ENCODE peak calls at places on chromosomes 12 and 14, in eight cellular contexts. W, D, L, R, Y, H, K and X are unnamed samples. For H3K4me1, the result is how much of the 10 kb centered on the place peaks cover.

GRCh38 chr12:1912580-1913376 is 5.7 kb downstream of the CACNA2D4 start:
- DNase-seq in W (no peak), D (peak), L (peak), R (peak), Y (no peak), H (no peak), K (peak), X (no peak)

GRCh38 chr12:32501835-32502333 is 102.5 kb downstream of the FGD4 start:
- DNase-seq in W (peak), D (peak), L (peak), R (peak), Y (no peak), H (peak), K (peak), X (no peak)

GRCh38 chr14:104383931-104384775 is 195.4 kb upstream of the C14orf180 start:
- DNase-seq in W (no peak), D (no peak), L (no peak), R (no peak), Y (peak), H (peak), K (no peak), X (peak)

GRCh38 chr12:111546758-111547383 is 52.2 kb downstream of the ATXN2 start:
- DNase-seq in W (no peak), D (no peak), L (no peak), R (no peak), Y (no peak), H (no peak), K (no peak), X (no peak)

GRCh38 chr12:98772818-98773217 is 127.7 kb downstream of the APAF1 start:
- DNase-seq in W (no peak), D (no peak), L (no peak), R (no peak), Y (no peak), H (no peak), K (no peak), X (no peak)

GRCh38 chr14:101032433-101032832 is 128.9 kb upstream of the RTL1 start:
- DNase-seq in W (no peak), D (no peak), L (no peak), R (no peak), Y (peak), H (no peak), K (peak), X (peak)

GRCh38 chr14:99236386-99237133 is 35.4 kb downstream of the BCL11B start:
- DNase-seq in W (no peak), D (no peak), L (no peak), R (no peak), Y (no peak), H (no peak), K (no peak), X (no peak)

GRCh38 chr12:75177997-75178396 is 31.6 kb downstream of the KCNC2 start:
- DNase-seq in W (no peak), D (no peak), L (peak), R (no peak), Y (no peak), H (no peak), K (no peak), X (no peak)

GRCh38 chr12:81644503-81644902 is 114.6 kb downstream of the PPFIA2 start:
- DNase-seq in W (no peak), D (no peak), L (peak), R (no peak), Y (no peak), H (no peak), K (no peak), X (no peak)

GRCh38 chr12:109881752-109882151 is 1.4 kb upstream of the GLTP start:
- DNase-seq in W (no peak), D (no peak), L (no peak), R (no peak), Y (no peak), H (no peak), K (no peak), X (no peak)

GRCh38 chr12:123120452-123121166 is 30.3 kb downstream of the PITPNM2 start:
- DNase-seq in W (no peak), D (no peak), L (no peak), R (peak), Y (no peak), H (no peak), K (no peak), X (no peak)

GRCh38 chr12:131313635-131314034 is 359.9 kb downstream of the ADGRD1 start:
- DNase-seq in W (no peak), D (no peak), L (no peak), R (no peak), Y (no peak), H (no peak), K (no peak), X (no peak)

GRCh38 chr12:115619889-115620288 is 657.6 kb downstream of the MED13L start:
- DNase-seq in W (no peak), D (no peak), L (no peak), R (no peak), Y (no peak), H (no peak), K (no peak), X (no peak)

GRCh38 chr12:18141583-18141982 is 51.6 kb upstream of the RERGL start:
- DNase-seq in W (no peak), D (no peak), L (no peak), R (no peak), Y (no peak), H (no peak), K (no peak), X (no peak)

GRCh38 chr12:6849427-6849826 is 1.7 kb downstream of the CDCA3 start:
- DNase-seq in W (no peak), D (no peak), L (no peak), R (no peak), Y (no peak), H (peak), K (no peak), X (no peak)

GRCh38 chr14:53347046-53347445 is 193.9 kb upstream of the DDHD1 start:
- DNase-seq in W (no peak), D (no peak), L (no peak), R (no peak), Y (no peak), H (no peak), K (no peak), X (no peak)

GRCh38 chr12:50985322-50985721 is 33.0 kb downstream of the HIGD1C start:
- DNase-seq in W (no peak), D (no peak), L (peak), R (peak), Y (no peak), H (no peak), K (peak), X (no peak)

GRCh38 chr14:92651106-92651792 is 97.2 kb downstream of the LGMN start:
- DNase-seq in W (no peak), D (peak), L (no peak), R (peak), Y (no peak), H (no peak), K (no peak), X (no peak)

GRCh38 chr14:73741386-73741875 is 27.2 kb upstream of the PNMA1 start:
- DNase-seq in W (no peak), D (peak), L (peak), R (peak), Y (peak), H (peak), K (peak), X (peak)

GRCh38 chr14:91078095-91078737 is 17.8 kb upstream of the RPS6KA5 start:
- DNase-seq in W (no peak), D (no peak), L (no peak), R (peak), Y (no peak), H (no peak), K (no peak), X (no peak)

GRCh38 chr12:25372969-25373368 is 122.2 kb upstream of the KRAS start:
- DNase-seq in W (no peak), D (no peak), L (no peak), R (no peak), Y (no peak), H (no peak), K (no peak), X (no peak)

GRCh38 chr12:89350661-89351488 is 1.4 kb downstream of the DUSP6 start:
- DNase-seq in W (no peak), D (no peak), L (peak), R (no peak), Y (peak), H (peak), K (no peak), X (no peak)

GRCh38 chr12:114812858-114813761 is 129.1 kb upstream of the TBX3 start:
- DNase-seq in W (no peak), D (no peak), L (peak), R (no peak), Y (no peak), H (no peak), K (peak), X (peak)

GRCh38 chr14:54691525-54692260 is 124.8 kb downstream of the SAMD4A start:
- DNase-seq in W (peak), D (peak), L (peak), R (peak), Y (peak), H (peak), K (peak), X (peak)

GRCh38 chr14:30921305-30921704 is 46.9 kb downstream of the COCH start:
- DNase-seq in W (no peak), D (no peak), L (no peak), R (no peak), Y (no peak), H (no peak), K (no peak), X (no peak)

GRCh38 chr14:51534623-51535022 is 117.1 kb upstream of the FRMD6 start:
- DNase-seq in W (peak), D (no peak), L (peak), R (no peak), Y (no peak), H (no peak), K (no peak), X (peak)

GRCh38 chr12:7915911-7916403 is 20.0 kb downstream of the SLC2A3 start:
- DNase-seq in W (no peak), D (no peak), L (no peak), R (no peak), Y (peak), H (no peak), K (no peak), X (no peak)

GRCh38 chr14:77369280-77369679 is 7.6 kb downstream of the TMED8 start:
- DNase-seq in W (no peak), D (no peak), L (no peak), R (no peak), Y (no peak), H (no peak), K (no peak), X (no peak)

GRCh38 chr12:6998708-6999451 is 19.4 kb downstream of the LPCAT3 start:
- DNase-seq in W (peak), D (no peak), L (peak), R (no peak), Y (no peak), H (no peak), K (no peak), X (no peak)

GRCh38 chr14:31927348-31927826 is 149.7 kb upstream of the ARHGAP5 start:
- DNase-seq in W (no peak), D (no peak), L (peak), R (no peak), Y (no peak), H (no peak), K (peak), X (peak)

GRCh38 chr14:58663494-58664111 is 25.8 kb downstream of the DACT1 start:
- DNase-seq in W (no peak), D (no peak), L (peak), R (no peak), Y (no peak), H (no peak), K (no peak), X (no peak)

GRCh38 chr12:675562-675961 is 12.3 kb upstream of the NINJ2 start:
- DNase-seq in W (no peak), D (no peak), L (no peak), R (no peak), Y (no peak), H (no peak), K (no peak), X (no peak)

GRCh38 chr14:67773844-67774377 is 42.5 kb downstream of the ZFYVE26 start:
- DNase-seq in W (no peak), D (no peak), L (no peak), R (no peak), Y (no peak), H (no peak), K (no peak), X (no peak)

GRCh38 chr14:61555056-61555838 is 140.1 kb upstream of the HIF1A start:
- DNase-seq in W (no peak), D (no peak), L (no peak), R (no peak), Y (no peak), H (no peak), K (no peak), X (no peak)

GRCh38 chr14:61556455-61556854 is 138.9 kb upstream of the HIF1A start:
- DNase-seq in W (no peak), D (no peak), L (no peak), R (no peak), Y (no peak), H (no peak), K (no peak), X (no peak)

GRCh38 chr14:61557854-61558253 is 137.5 kb upstream of the HIF1A start:
- DNase-seq in W (no peak), D (no peak), L (no peak), R (no peak), Y (no peak), H (no peak), K (no peak), X (no peak)

GRCh38 chr14:61558271-61558670 is 137.0 kb upstream of the HIF1A start:
- DNase-seq in W (no peak), D (no peak), L (no peak), R (no peak), Y (no peak), H (no peak), K (no peak), X (no peak)

DNA sequence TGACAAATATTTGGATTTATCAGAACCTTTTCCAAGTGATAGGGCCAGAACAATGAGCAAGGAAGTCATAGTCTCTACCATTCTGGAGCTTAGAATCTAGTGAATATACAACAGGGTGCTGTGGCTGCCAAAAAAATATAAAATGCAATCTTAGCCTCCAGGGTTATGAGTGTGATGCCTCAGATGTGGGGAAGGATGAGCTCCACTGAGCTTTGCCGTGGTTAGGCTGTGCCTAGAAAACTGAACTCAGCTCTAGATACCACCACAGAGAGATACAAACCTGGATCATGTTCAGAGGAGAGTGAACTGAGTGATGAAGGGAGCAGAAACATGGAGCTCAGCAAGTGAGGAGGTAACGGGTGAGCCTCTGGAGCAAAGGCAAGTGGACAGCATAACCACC is 138.1 kb upstream of the HIF1A start:
- DNase-seq in W (no peak), D (no peak), L (no peak), R (no peak), Y (no peak), H (no peak), K (no peak), X (no peak)
- H3K4me1 ChIP-seq in W (under half), D (half or more), L (under half), R (under half), Y (under half), H (under half), K (under half), X (under half)

GRCh38 chr12:13195244-13195643 is 1.3 kb upstream of the EMP1 start:
- DNase-seq in W (no peak), D (no peak), L (no peak), R (no peak), Y (no peak), H (no peak), K (no peak), X (no peak)

GRCh38 chr12:13195848-13196301 is 651 bp upstream of the EMP1 start:
- DNase-seq in W (no peak), D (no peak), L (peak), R (no peak), Y (no peak), H (no peak), K (peak), X (no peak)

GRCh38 chr12:13194462-13195110 is 1.9 kb upstream of the EMP1 start:
- DNase-seq in W (no peak), D (no peak), L (peak), R (no peak), Y (no peak), H (no peak), K (peak), X (no peak)

GRCh38 chr12:13197526-13198141 is 1.1 kb downstream of the EMP1 start:
- DNase-seq in W (no peak), D (no peak), L (no peak), R (peak), Y (no peak), H (peak), K (peak), X (peak)

GRCh38 chr12:13196302-13196921 is at the start of gene EMP1:
- DNase-seq in W (peak), D (peak), L (peak), R (peak), Y (peak), H (peak), K (peak), X (peak)
- H3K4me1 ChIP-seq in W (under half), D (half or more), L (under half), R (under half), Y (under half), H (under half), K (under half), X (under half)

DNA sequence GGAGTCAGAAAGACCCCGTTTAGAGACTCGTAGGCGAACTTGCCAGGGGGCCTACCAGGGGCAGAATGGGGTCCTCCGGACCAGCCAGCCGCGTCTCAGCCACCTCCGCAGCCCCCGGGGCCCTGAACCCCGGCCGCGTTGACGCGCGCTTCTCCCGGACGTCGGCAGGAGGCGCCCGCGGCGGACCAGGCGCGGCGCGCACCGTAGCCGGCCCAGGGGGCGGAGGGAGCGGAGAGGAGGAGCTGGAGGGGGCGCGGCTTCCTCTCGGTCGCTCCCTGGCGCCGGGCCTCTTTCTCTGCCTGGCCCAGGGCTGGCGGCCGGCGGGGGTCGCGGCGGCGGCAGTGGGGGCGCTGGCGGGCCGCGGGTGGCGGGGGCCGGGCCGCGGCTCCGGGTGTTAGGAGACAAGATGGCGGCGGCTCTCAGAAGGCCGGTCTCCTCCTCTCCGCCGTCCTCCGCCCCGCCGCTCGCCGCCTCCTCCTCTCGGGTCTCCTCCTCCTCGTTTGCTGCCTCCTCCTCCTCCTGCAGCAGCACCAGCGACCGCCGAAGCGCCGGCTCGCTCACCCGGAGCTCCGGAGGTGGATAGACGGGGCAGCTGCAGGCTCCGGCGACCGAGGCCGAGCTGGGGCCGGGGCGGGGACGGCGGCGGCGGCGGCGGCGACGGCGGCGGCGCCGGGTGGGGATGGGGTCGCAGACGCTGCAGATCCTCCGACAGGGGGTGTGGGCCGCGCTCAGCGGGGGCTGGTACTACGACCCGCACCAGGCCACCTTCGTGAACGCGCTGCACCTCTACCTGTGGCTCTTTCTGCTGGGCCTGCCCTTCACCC is at the start of gene PCNX1:
- DNase-seq in W (peak), D (peak), L (peak), R (peak), Y (peak), H (peak), K (peak), X (peak)
- H3K4me1 ChIP-seq in W (under half), D (half or more), L (under half), R (under half), Y (under half), H (under half), K (under half), X (under half)

DNA sequence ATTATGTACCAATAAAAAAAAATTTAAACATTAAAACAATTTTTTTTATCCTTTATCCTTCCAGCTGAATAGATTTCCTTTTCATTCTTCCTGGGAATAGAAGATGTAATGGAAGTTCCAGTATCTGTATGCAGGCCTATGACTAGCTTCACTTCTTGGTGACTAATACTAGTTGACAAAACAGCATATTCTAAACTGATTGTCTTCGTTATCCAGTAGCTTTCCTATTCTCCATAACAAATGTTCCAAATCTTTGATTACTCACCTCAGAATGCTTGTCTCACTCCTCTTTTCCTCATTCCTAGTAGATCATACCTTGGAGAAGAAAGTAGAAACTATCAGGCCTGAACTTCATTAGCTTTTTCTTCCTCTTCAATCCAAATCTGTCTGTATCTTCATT is 70.7 kb downstream of the PLEKHA5 start:
- DNase-seq in W (no peak), D (no peak), L (no peak), R (no peak), Y (no peak), H (no peak), K (no peak), X (no peak)
- H3K4me1 ChIP-seq in W (under half), D (under half), L (under half), R (under half), Y (under half), H (under half), K (under half), X (under half)